ENCODE peak calls at places on chromosomes 4 and X, in ten cellular contexts. T, F, U, A, E, L, M, O, Q and G are unnamed samples.

GRCh38 chr4:1975391-1975801 is 33.4 kb downstream of the NELFA start:
- DNase-seq in T (no peak), M (no peak), U (no peak), A (no peak), O (no peak), L (no peak), Q (no peak), E (no peak), F (no peak), G (no peak)

GRCh38 chr4:22427676-22428075 is 88.2 kb downstream of the ADGRA3 start:
- DNase-seq in A (no peak), T (no peak), U (no peak), F (no peak), Q (no peak), E (no peak), L (no peak), O (no peak), M (no peak), G (no peak)

GRCh38 chr4:150178161-150178560 is 99.9 kb downstream of the DCLK2 start:
- DNase-seq in M (no peak), U (no peak), T (no peak), L (no peak), E (no peak), A (no peak), F (no peak), O (no peak), Q (no peak), G (no peak)

GRCh38 chr4:94519925-94520789 is 68.4 kb downstream of the PDLIM5 start:
- DNase-seq in M (no peak), T (no peak), A (no peak), Q (no peak), O (no peak), E (no peak), U (no peak), F (no peak), L (no peak), G (no peak)

GRCh38 chr4:101264550-101264949 is 82.8 kb downstream of the PPP3CA start:
- DNase-seq in L (no peak), Q (no peak), M (no peak), U (no peak), A (no peak), T (no peak), O (no peak), E (no peak), F (no peak), G (no peak)

GRCh38 chr4:8582436-8582835 is 2.2 kb downstream of the GPR78 start:
- DNase-seq in E (no peak), L (no peak), A (no peak), F (no peak), O (no peak), T (no peak), M (no peak), U (no peak), Q (no peak), G (no peak)

GRCh38 chrX:3161686-3162085 is 120.4 kb downstream of the ARSF start:
- DNase-seq in T (no peak), M (no peak), F (no peak), A (no peak), L (no peak), E (no peak), Q (no peak), O (peak; percentile 54), U (no peak), G (no peak)

GRCh38 chr4:7337196-7338058 is 97.3 kb downstream of the PSAPL1 start:
- DNase-seq in Q (no peak), M (no peak), O (no peak), F (peak; percentile 13), U (no peak), E (no peak), T (no peak), L (no peak), A (no peak), G (no peak)

GRCh38 chrX:115337735-115338134 is 48.2 kb downstream of the LUZP4 start:
- DNase-seq in M (peak; percentile 61), L (no peak), U (no peak), A (no peak), F (peak; percentile 48), E (no peak), O (peak; percentile 92), Q (no peak), T (no peak), G (no peak)

GRCh38 chr4:37693450-37694190 is 7.4 kb upstream of the RELL1 start:
- DNase-seq in F (no peak), U (no peak), E (no peak), M (no peak), T (no peak), A (no peak), L (no peak), Q (no peak), O (peak; percentile 90), G (no peak)

GRCh38 chrX:132270699-132271098 is 51.5 kb upstream of the RAP2C start:
- DNase-seq in L (no peak), A (no peak), E (no peak), Q (no peak), U (no peak), M (peak; percentile 74), T (no peak), O (peak; percentile 99), F (no peak), G (no peak)

GRCh38 chr4:107275192-107275591 is 239.1 kb upstream of the DKK2 start:
- DNase-seq in L (no peak), T (no peak), Q (no peak), O (no peak), F (no peak), A (no peak), U (no peak), M (no peak), E (no peak), G (no peak)

DNA sequence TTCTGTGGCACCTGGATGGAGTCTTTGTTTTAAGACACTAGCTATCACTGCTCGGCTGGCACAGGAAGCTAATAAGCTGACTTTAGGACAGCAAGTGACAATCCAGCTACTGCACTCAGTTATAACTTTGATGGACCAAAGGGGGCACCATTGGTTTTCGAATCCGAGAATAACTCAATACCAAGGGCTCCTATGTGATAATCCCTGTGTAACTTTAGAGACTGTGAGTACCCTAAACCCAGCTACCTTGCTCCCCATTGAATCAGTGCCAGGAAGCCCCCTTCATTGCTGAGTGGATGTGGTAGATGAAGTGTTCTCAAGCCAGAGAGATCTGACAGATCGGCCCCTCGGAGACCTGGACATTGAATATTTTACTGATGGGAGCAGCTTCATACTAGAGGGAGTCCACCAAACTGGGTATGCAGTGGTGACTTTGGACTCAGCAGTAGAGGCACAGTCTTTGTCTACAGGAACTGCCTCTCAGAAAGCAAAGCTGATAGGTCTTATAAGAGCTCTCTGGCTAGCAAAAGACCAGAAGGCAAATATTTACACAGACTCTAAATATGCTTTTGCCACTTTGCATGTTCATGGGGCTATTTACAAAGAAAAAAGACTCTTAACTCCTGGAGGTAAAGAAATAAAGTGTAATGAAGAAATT is 35.5 kb upstream of the UGT2B7 start:
- DNase-seq in Q (no peak), L (no peak), U (no peak), M (no peak), T (no peak), E (no peak), O (peak; percentile 23), F (no peak), A (no peak), G (no peak)
- TF ChIP-seq CTCF in Q (no peak), L (peak; percentile 54), U (no peak), M (no peak), T (no peak), E (peak; percentile 14), O (peak; percentile 10), F (no peak), A (no peak), G (no peak)

GRCh38 chr4:60746172-60746571 is 454.0 kb upstream of the ADGRL3 start:
- DNase-seq in T (no peak), A (no peak), E (no peak), U (no peak), O (no peak), Q (no peak), F (no peak), M (no peak), L (no peak), G (no peak)

GRCh38 chr4:60750962-60751361 is 449.2 kb upstream of the ADGRL3 start:
- DNase-seq in F (no peak), O (no peak), L (no peak), T (no peak), A (no peak), M (no peak), Q (no peak), E (no peak), U (no peak), G (no peak)
- TF ChIP-seq CTCF in F (no peak), O (no peak), L (no peak), T (no peak), A (no peak), M (no peak), Q (no peak), E (no peak), U (no peak), G (no peak)

GRCh38 chr4:113153529-113154101 is 104.2 kb downstream of the ANK2 start:
- DNase-seq in A (no peak), Q (no peak), L (no peak), M (no peak), T (no peak), F (no peak), U (no peak), O (no peak), E (no peak), G (no peak)
- TF ChIP-seq CTCF in A (no peak), Q (no peak), L (peak; percentile 47), M (no peak), T (no peak), F (no peak), U (no peak), O (no peak), E (no peak), G (no peak)

DNA sequence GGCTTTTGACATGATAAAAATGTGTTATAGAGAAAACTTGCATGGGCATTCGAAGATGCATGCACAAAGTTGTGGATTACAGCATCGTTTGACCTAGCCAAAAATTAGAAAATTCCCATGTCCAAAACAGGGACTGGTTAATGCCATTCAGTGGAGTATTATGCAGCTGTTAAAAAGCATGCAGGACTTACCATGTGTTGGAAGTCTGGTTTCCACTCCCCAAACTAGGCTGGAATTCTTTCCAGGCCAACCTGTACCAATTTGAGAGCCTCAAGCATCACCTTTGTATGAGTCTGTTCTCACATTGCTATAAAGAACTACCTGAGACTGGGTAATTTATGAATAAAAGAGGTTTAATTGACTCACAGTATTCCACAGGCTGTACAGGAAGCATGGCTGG is 45.9 kb upstream of the MTM1 start:
- DNase-seq in O (no peak), U (no peak), T (no peak), L (no peak), A (no peak), E (no peak), F (no peak), M (no peak), Q (no peak), G (no peak)
- TF ChIP-seq CTCF in O (no peak), U (no peak), T (no peak), L (no peak), A (no peak), E (no peak), F (no peak), M (no peak), Q (no peak), G (no peak)